ENCODE peak calls at places on chromosomes 2 and 18, in ten cellular contexts. X is gastrocnemius medialis, R is uterus, H is ovary, E is Peyer's patch, O is adrenal gland, Z is stomach, J is upper lobe of left lung, S is dorsolateral prefrontal cortex, B is lung. P is an unnamed sample. For H3K27me3, the result is how much of the 10 kb centered on the place peaks cover.

GRCh38 chr18:49151482-49151881 is 200.7 kb upstream of the SMAD7 start:
- DNase-seq in X (no peak), R (no peak), H (no peak), E (no peak), O (no peak), Z (no peak), J (no peak), S (no peak), B (no peak), P (no peak)

GRCh38 chr2:241271641-241272297 is 43.7 kb downstream of the HDLBP start:
- DNase-seq in X (peak), R (peak), H (peak), E (peak), O (peak), Z (peak), J (peak), S (peak), B (peak), P (peak)

GRCh38 chr18:55732227-55733106 is 144.5 kb upstream of the TCF4 start:
- DNase-seq in X (no peak), R (no peak), H (no peak), E (no peak), O (no peak), Z (no peak), J (no peak), S (no peak), B (no peak), P (peak)

GRCh38 chr2:179344280-179344961 is 79.8 kb upstream of the SESTD1 start:
- DNase-seq in X (no peak), R (no peak), H (no peak), E (no peak), O (no peak), Z (no peak), J (no peak), S (no peak), B (no peak), P (peak)

GRCh38 chr18:42258301-42258965 is 303.4 kb downstream of the PIK3C3 start:
- DNase-seq in X (no peak), R (no peak), H (no peak), E (no peak), O (no peak), Z (no peak), J (no peak), S (no peak), B (no peak), P (no peak)

GRCh38 chr2:232492236-232492848 is 4.7 kb upstream of the ECEL1 start:
- DNase-seq in X (no peak), R (no peak), H (peak), E (no peak), O (no peak), Z (no peak), J (no peak), S (no peak), B (no peak), P (peak)

GRCh38 chr18:40249390-40250080 is 1705.5 kb upstream of the PIK3C3 start:
- DNase-seq in X (no peak), R (no peak), H (no peak), E (no peak), O (no peak), Z (no peak), J (no peak), S (no peak), B (no peak), P (no peak)

GRCh38 chr18:51070545-51070944 is 40.5 kb downstream of the SMAD4 start:
- DNase-seq in X (peak), R (no peak), H (no peak), E (no peak), O (no peak), Z (no peak), J (no peak), S (no peak), B (no peak), P (peak)

GRCh38 chr2:237371856-237372255 is 42.1 kb downstream of the COL6A3 start:
- DNase-seq in X (no peak), R (no peak), H (no peak), E (no peak), O (no peak), Z (no peak), J (peak), S (no peak), B (no peak), P (no peak)

GRCh38 chr2:190903693-190904450 is 23.3 kb downstream of the GLS start:
- DNase-seq in X (no peak), R (no peak), H (no peak), E (no peak), O (no peak), Z (no peak), J (no peak), S (no peak), B (no peak), P (peak)

GRCh38 chr2:43436431-43436830 is 159.4 kb downstream of the THADA start:
- DNase-seq in X (no peak), R (no peak), H (no peak), E (no peak), O (no peak), Z (no peak), J (no peak), S (no peak), B (no peak), P (no peak)

GRCh38 chr2:238462782-238463396 is 36.2 kb downstream of the ASB1 start:
- DNase-seq in X (no peak), R (no peak), H (no peak), E (no peak), O (no peak), Z (no peak), J (no peak), S (no peak), B (no peak), P (peak)

GRCh38 chr2:133666621-133667020 is 98.4 kb upstream of the NCKAP5 start:
- DNase-seq in X (no peak), R (no peak), H (no peak), E (no peak), O (no peak), Z (no peak), J (no peak), S (no peak), B (no peak), P (no peak)

GRCh38 chr2:134231965-134232340 is 21.9 kb upstream of the MGAT5 start:
- DNase-seq in X (no peak), R (no peak), H (no peak), E (no peak), O (no peak), Z (no peak), J (no peak), S (no peak), B (no peak), P (peak)

GRCh38 chr2:118186858-118187254 is 98.6 kb downstream of the INSIG2 start:
- DNase-seq in X (no peak), R (no peak), H (no peak), E (no peak), O (no peak), Z (no peak), J (no peak), S (no peak), B (no peak), P (no peak)

GRCh38 chr18:61554946-61555361 is 221.7 kb downstream of the CDH20 start:
- DNase-seq in X (no peak), R (no peak), H (no peak), E (no peak), O (peak), Z (no peak), J (no peak), S (no peak), B (no peak), P (peak)

GRCh38 chr2:88181511-88181910 is 11.4 kb downstream of the THNSL2 start:
- DNase-seq in X (no peak), R (no peak), H (no peak), E (no peak), O (no peak), Z (no peak), J (no peak), S (no peak), B (no peak), P (no peak)

GRCh38 chr18:68925268-68925667 is 127.4 kb downstream of the CCDC102B start:
- DNase-seq in X (no peak), R (no peak), H (no peak), E (no peak), O (no peak), Z (no peak), J (no peak), S (no peak), B (no peak), P (no peak)

GRCh38 chr2:222671259-222672067 is at the start of gene MOGAT1:
- DNase-seq in X (peak), R (peak), H (no peak), E (peak), O (peak), Z (peak), J (peak), S (no peak), B (peak), P (peak)

GRCh38 chr2:47070920-47071824 is 83.9 kb downstream of the STPG4 start:
- DNase-seq in X (peak), R (peak), H (peak), E (peak), O (peak), Z (peak), J (no peak), S (no peak), B (peak), P (peak)

GRCh38 chr2:206275274-206276160 is 1.1 kb downstream of the ZDBF2 start:
- DNase-seq in X (peak), R (no peak), H (no peak), E (no peak), O (peak), Z (no peak), J (no peak), S (no peak), B (no peak), P (peak)

DNA sequence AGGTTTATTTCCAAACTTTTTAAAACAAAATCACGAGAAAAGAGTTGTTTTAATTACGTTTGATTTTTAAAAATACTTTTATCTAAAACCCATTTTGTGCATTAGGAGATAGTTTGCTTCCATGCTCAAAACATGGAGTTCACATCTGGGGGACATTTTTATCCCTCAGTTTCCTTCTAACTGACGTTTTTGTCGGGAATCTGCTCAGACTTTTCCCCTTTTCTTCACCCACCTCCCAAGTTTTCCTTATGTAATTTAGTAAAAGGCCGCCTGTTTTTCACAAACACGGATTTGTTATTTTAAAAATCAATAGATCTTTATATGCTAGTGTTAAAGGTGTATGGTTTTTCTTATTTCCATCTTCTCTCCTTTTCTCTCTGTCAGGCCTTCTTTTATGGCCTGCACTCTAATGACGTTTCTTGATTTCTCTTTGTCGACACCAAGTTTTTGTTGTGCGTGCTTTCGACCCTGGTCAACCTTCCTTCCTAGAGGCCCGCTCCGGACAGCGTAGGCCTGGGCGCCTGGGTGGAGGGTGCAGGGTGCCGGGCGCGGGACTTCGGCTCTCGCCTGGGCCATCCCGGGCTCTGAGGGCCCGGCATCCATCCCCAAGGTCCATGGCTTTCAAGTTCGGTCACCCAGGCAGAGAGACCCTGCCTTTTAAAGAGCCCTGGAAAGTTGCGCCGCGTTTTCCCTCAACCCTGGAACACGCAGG is 3.9 kb upstream of the SATB2 start:
- DNase-seq in X (no peak), R (no peak), H (no peak), E (no peak), O (no peak), Z (no peak), J (peak), S (no peak), B (no peak), P (peak)
- H3K27me3 ChIP-seq in X (half or more), R (half or more), H (under half), E (under half), O (half or more), Z (half or more), J (under half), S (half or more), B (under half), P (under half)

GRCh38 chr2:4002841-4003403 is 299.5 kb downstream of the DCDC2C start:
- DNase-seq in X (no peak), R (no peak), H (no peak), E (no peak), O (no peak), Z (no peak), J (peak), S (no peak), B (no peak), P (no peak)
- TF ChIP-seq CTCF in X (no peak), R (no peak), H (no peak), E (no peak), O (no peak), Z (no peak), J (no peak), S (no peak), B (no peak), P (no peak)

GRCh38 chr2:197851451-197851850 is 47.1 kb downstream of the PLCL1 start:
- DNase-seq in X (no peak), R (no peak), H (no peak), E (no peak), O (no peak), Z (no peak), J (no peak), S (no peak), B (no peak), P (no peak)

GRCh38 chr2:197853549-197853948 is 49.2 kb downstream of the PLCL1 start:
- DNase-seq in X (no peak), R (no peak), H (no peak), E (no peak), O (no peak), Z (no peak), J (no peak), S (no peak), B (no peak), P (no peak)

GRCh38 chr2:197848602-197849001 is 44.2 kb downstream of the PLCL1 start:
- DNase-seq in X (no peak), R (no peak), H (no peak), E (no peak), O (no peak), Z (no peak), J (no peak), S (no peak), B (no peak), P (no peak)

GRCh38 chr2:197852127-197852526 is 47.7 kb downstream of the PLCL1 start:
- DNase-seq in X (peak), R (no peak), H (no peak), E (no peak), O (peak), Z (no peak), J (no peak), S (peak), B (no peak), P (no peak)

GRCh38 chr2:197850882-197851281 is 46.5 kb downstream of the PLCL1 start:
- DNase-seq in X (no peak), R (no peak), H (no peak), E (no peak), O (no peak), Z (no peak), J (no peak), S (no peak), B (no peak), P (no peak)
- H3K27me3 ChIP-seq in X (under half), R (under half), H (under half), E (under half), O (under half), Z (under half), J (under half), S (under half), B (under half), P (under half)

GRCh38 chr2:23478087-23478932 is 93.3 kb downstream of the KLHL29 start:
- DNase-seq in X (no peak), R (no peak), H (no peak), E (no peak), O (no peak), Z (no peak), J (no peak), S (no peak), B (no peak), P (no peak)
- TF ChIP-seq CTCF in X (no peak), R (no peak), H (no peak), E (no peak), O (no peak), Z (no peak), J (no peak), S (no peak), B (no peak), P (no peak)